ENCODE peak calls at places on chromosomes 13 and 19, in ten cellular contexts. O is fibroblast of the aortic adventitia, S is A549, D is NAMALWA, Y is A172, Z is MV-4-11, Q is HTR-8/SVneo, J is left ventricle myocardium inferior, U is neuronal stem cell, H is EL. G is an unnamed sample.

GRCh38 chr13:52779028-52779612 is 39.5 kb upstream of the CNMD start:
- DNase-seq in O (no peak), S (no peak), D (no peak), Y (no peak), Z (no peak), Q (no peak), J (no peak), U (no peak), H (no peak), G (no peak)

GRCh38 chr19:1350861-1351260 is 32.8 kb upstream of the NDUFS7 start:
- DNase-seq in O (no peak), S (no peak), D (no peak), Y (no peak), Z (no peak), Q (no peak), J (no peak), U (no peak), H (no peak), G (no peak)

GRCh38 chr19:47802521-47803043 is 1.8 kb downstream of the TPRX1 start:
- DNase-seq in O (no peak), S (no peak), D (no peak), Y (no peak), Z (no peak), Q (no peak), J (no peak), U (no peak), H (no peak), G (no peak)

GRCh38 chr13:111204438-111205177 is 89.5 kb downstream of the ARHGEF7 start:
- DNase-seq in O (peak; percentile 81), S (no peak), D (no peak), Y (no peak), Z (peak; percentile 58), Q (peak; percentile 44), J (peak; percentile 48), U (no peak), H (peak; percentile 70), G (no peak)

GRCh38 chr13:55418095-55418494 is 1722.6 kb upstream of the PRR20A start:
- DNase-seq in O (no peak), S (no peak), D (no peak), Y (no peak), Z (no peak), Q (no peak), J (no peak), U (no peak), H (no peak), G (no peak)

GRCh38 chr19:17671906-17672305 is 16.2 kb downstream of the UNC13A start:
- DNase-seq in O (peak; percentile 42), S (no peak), D (peak; percentile 77), Y (peak; percentile 59), Z (peak; percentile 22), Q (no peak), J (no peak), U (no peak), H (peak; percentile 46), G (no peak)

GRCh38 chr19:39867952-39868351 is 21.8 kb upstream of the FBL start:
- DNase-seq in O (no peak), S (no peak), D (no peak), Y (no peak), Z (no peak), Q (no peak), J (no peak), U (no peak), H (no peak), G (no peak)

GRCh38 chr13:112900691-112901091 is 68.3 kb upstream of the MCF2L start:
- DNase-seq in O (no peak), S (no peak), D (no peak), Y (no peak), Z (no peak), Q (no peak), J (no peak), U (no peak), H (no peak), G (no peak)

GRCh38 chr13:110715395-110716234 is 2.1 kb downstream of the ING1 start:
- DNase-seq in O (peak; percentile 100), S (peak; percentile 82), D (peak; percentile 100), Y (peak; percentile 100), Z (peak; percentile 100), Q (peak; percentile 86), J (peak; percentile 98), U (peak; percentile 99), H (peak; percentile 100), G (peak; percentile 99)

GRCh38 chr13:50197705-50198104 is 182.5 kb downstream of the KCNRG start:
- DNase-seq in O (peak; percentile 38), S (no peak), D (no peak), Y (peak; percentile 31), Z (no peak), Q (no peak), J (no peak), U (no peak), H (peak; percentile 12), G (no peak)

G was measured in GM04503.